ENCODE peak calls at places on chromosomes 12 and 14, in eight cellular contexts. J, E, D, V, L, K, B and N are unnamed samples.

GRCh38 chr14:20624495-20625070 is 16.9 kb downstream of the OR6S1 start:
- DNase-seq in J (no peak), E (peak; percentile 56), D (peak; percentile 60), V (no peak), L (peak; percentile 87), K (peak; percentile 34), B (peak; percentile 76), N (peak; percentile 45)

GRCh38 chr12:96143827-96144226 is 50.3 kb upstream of the ELK3 start:
- DNase-seq in J (no peak), E (no peak), D (no peak), V (no peak), L (no peak), K (no peak), B (no peak), N (no peak)

GRCh38 chr12:13347241-13348043 is 150.9 kb downstream of the EMP1 start:
- DNase-seq in J (no peak), E (no peak), D (peak; percentile 87), V (no peak), L (no peak), K (no peak), B (no peak), N (no peak)

GRCh38 chr14:38409081-38409705 is 153.3 kb upstream of the CLEC14A start:
- DNase-seq in J (no peak), E (no peak), D (no peak), V (no peak), L (no peak), K (no peak), B (no peak), N (no peak)

GRCh38 chr14:59484611-59485174 is 376 bp downstream of the JKAMP start:
- DNase-seq in J (no peak), E (no peak), D (no peak), V (no peak), L (no peak), K (no peak), B (no peak), N (no peak)

GRCh38 chr14:63761356-63762117 is 33.7 kb upstream of the SGPP1 start:
- DNase-seq in J (no peak), E (no peak), D (no peak), V (no peak), L (no peak), K (no peak), B (no peak), N (no peak)

GRCh38 chr14:61640158-61640833 is 55.0 kb upstream of the HIF1A start:
- DNase-seq in J (no peak), E (no peak), D (no peak), V (no peak), L (no peak), K (no peak), B (no peak), N (no peak)

GRCh38 chr14:38786921-38787320 is 316.1 kb downstream of the SEC23A start:
- DNase-seq in J (no peak), E (no peak), D (no peak), V (no peak), L (no peak), K (no peak), B (no peak), N (no peak)

GRCh38 chr12:75868501-75868900 is 163.1 kb downstream of the PHLDA1 start:
- DNase-seq in J (no peak), E (peak; percentile 25), D (no peak), V (no peak), L (no peak), K (no peak), B (peak; percentile 28), N (no peak)

GRCh38 chr12:21169878-21170472 is 39.0 kb downstream of the SLCO1B1 start:
- DNase-seq in J (no peak), E (no peak), D (peak; percentile 8), V (no peak), L (no peak), K (peak; percentile 53), B (peak; percentile 6), N (no peak)

GRCh38 chr12:119998471-119999245 is 9.6 kb downstream of the BICDL1 start:
- DNase-seq in J (no peak), E (no peak), D (no peak), V (no peak), L (no peak), K (no peak), B (no peak), N (no peak)

GRCh38 chr12:21183721-21184275 is 52.8 kb downstream of the SLCO1B1 start:
- DNase-seq in J (no peak), E (no peak), D (no peak), V (no peak), L (no peak), K (no peak), B (no peak), N (no peak)

GRCh38 chr12:99911076-99911475 is 73.7 kb downstream of the ANKS1B start:
- DNase-seq in J (peak; percentile 67), E (no peak), D (peak; percentile 54), V (no peak), L (no peak), K (no peak), B (peak; percentile 49), N (no peak)

GRCh38 chr14:32469388-32470160 is 140.5 kb downstream of the AKAP6 start:
- DNase-seq in J (no peak), E (no peak), D (peak; percentile 39), V (no peak), L (no peak), K (no peak), B (no peak), N (no peak)

DNA sequence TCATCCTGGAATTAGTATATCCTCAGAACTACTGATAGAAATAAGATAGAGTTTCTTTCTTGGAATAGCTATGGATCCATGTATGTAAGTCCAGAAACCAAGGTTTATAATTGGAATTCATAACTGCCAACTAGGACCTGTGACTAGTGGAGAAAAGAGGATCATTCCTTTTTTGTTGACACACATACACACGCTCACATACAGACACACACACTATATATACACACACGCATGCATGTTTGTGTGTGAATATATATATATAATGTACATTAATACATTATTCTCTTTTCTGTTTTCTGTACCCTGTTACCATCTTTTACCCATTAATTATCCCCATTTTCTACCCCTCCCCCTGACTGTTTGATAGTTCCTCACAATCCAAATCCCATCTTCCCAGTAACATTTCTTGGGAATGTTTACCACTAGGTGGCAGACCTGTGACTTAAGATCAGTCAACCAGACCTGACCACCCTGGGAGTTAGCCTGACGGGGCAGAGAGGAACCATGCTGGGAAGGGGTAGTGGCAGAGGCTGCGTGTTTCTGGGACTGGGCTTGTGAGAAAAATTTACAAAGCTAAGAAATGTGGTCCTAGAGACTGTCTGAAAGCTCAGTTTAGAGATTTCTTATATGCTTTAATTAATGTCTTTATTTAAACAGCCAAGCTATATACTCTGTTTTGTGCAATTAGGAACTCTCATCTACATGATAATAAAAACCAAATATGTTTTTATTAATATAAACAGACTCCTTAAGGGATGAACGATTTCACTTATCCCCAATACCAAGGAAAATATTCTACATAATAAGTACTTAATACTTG is 308.0 kb downstream of the PPFIA2 start:
- DNase-seq in J (no peak), E (no peak), D (peak; percentile 40), V (no peak), L (peak; percentile 34), K (peak; percentile 11), B (peak; percentile 32), N (no peak)
- TF ChIP-seq CTCF in J (peak; percentile 51), E (peak; percentile 53), D (peak; percentile 61), V (peak; percentile 45), L (peak; percentile 46), K (peak; percentile 83), B (peak; percentile 57), N (peak; percentile 9)

GRCh38 chr12:78192979-78193378 is 362.3 kb downstream of the NAV3 start:
- DNase-seq in J (no peak), E (no peak), D (no peak), V (no peak), L (no peak), K (no peak), B (no peak), N (no peak)

GRCh38 chr12:78194448-78194847 is 363.8 kb downstream of the NAV3 start:
- DNase-seq in J (no peak), E (no peak), D (peak; percentile 72), V (no peak), L (no peak), K (no peak), B (no peak), N (no peak)

GRCh38 chr12:78187741-78188140 is 357.0 kb downstream of the NAV3 start:
- DNase-seq in J (no peak), E (no peak), D (no peak), V (no peak), L (no peak), K (no peak), B (no peak), N (no peak)

GRCh38 chr12:78189656-78190055 is 359.0 kb downstream of the NAV3 start:
- DNase-seq in J (no peak), E (no peak), D (no peak), V (no peak), L (no peak), K (no peak), B (no peak), N (no peak)

DNA sequence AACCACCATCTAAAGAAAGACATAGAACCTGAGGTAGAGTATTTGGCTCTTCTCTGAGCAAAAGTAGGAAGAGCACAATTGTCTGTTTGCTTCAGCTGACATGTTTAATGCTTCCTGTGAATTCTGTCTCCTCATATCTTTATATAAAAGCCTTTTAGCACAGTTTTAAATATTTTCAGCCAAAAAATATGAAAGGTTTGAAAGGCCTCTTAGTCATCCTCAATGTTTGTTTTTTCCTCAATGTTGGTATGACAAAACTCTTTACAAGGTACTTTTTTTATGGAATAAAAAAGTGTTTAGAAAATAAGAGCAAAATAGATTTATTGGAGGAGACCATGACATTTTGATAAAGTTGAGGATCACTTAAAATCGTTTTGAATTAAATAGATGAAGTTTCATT is 360.9 kb downstream of the NAV3 start:
- DNase-seq in J (no peak), E (no peak), D (no peak), V (no peak), L (no peak), K (no peak), B (no peak), N (no peak)
- H3K27ac ChIP-seq in J (no peak overlapping the region), E (no peak overlapping the region), D (no peak overlapping the region), V (no peak overlapping the region), L (no peak overlapping the region), K (no peak overlapping the region), B (no peak overlapping the region), N (no peak overlapping the region)

GRCh38 chr14:104695660-104696000 is 6.2 kb downstream of the INF2 start:
- DNase-seq in J (no peak), E (no peak), D (no peak), V (no peak), L (no peak), K (no peak), B (no peak), N (no peak)
- H3K36me3 ChIP-seq in J (peaks cover 10% of the 10 kb centered on the region), E (no peaks in the 10 kb centered on the region), D (peaks cover 4% of the 10 kb centered on the region), V (no peaks in the 10 kb centered on the region), L (peaks cover 32% of the 10 kb centered on the region), K (no peaks in the 10 kb centered on the region), B (no peaks in the 10 kb centered on the region), N (no peaks in the 10 kb centered on the region)

DNA sequence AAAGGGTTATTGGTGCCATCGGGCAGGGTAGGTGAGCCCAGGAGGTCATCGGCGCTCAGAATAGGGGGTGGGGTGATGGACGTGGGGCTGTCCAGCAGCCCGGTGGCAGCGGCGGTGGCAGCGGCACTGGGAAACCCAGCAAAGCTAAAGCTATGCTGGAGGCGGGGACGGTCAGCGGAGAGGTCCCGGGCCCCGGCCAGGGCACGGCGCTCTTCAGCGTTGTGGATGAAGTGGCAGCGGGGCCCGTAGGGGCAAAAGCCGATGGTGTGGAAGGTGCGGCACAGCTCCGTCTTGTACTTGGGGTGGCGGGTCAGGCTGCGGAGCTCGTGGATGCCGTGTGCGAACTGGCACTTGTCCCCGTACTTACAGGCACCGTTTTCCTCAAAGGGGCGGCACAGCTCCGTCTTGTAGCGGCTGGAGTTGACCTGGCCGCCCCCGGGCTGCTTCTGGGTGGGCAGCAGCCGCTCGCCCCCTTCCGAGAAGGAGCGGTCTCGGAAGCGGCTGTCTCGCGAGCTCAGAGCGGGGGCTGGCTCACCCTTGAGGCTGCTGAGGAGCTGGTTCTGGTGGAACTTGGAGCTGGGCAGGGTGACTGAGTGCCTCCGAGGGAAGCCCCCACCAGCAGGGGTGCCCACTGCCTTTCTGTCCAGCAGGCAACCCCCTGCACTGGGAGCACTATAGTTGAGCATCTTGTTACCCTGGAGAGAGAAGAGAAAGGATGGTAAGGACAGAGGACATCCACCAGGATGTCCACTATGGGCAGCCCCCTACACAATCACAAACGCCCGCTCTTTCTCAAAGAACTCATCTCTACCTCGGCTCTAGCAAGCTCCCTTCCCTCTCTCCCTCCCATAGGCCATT is 2.8 kb downstream of the ZFP36L1 start:
- DNase-seq in J (peak; percentile 73), E (peak; percentile 66), D (peak; percentile 37), V (no peak), L (no peak), K (peak; percentile 44), B (peak; percentile 29), N (peak; percentile 68)
- TF ChIP-seq CTCF in J (no peak), E (no peak), D (no peak), V (no peak), L (no peak), K (no peak), B (no peak), N (no peak)